ENCODE peak calls at places on chromosomes 4 and X, in five cellular contexts. N is NCI-H1436, O is osteocyte, K is left ventricle myocardium inferior, H is tibial artery. J is an unnamed sample.

GRCh38 chr4:123393696-123394095 is 2.9 kb upstream of the SPRY1 start:
- DNase-seq in N (no peak), O (no peak), K (no peak), H (no peak), J (no peak)

GRCh38 chrX:29299689-29300088 is 712.4 kb downstream of the IL1RAPL1 start:
- DNase-seq in N (no peak), O (no peak), K (no peak), H (no peak), J (no peak)

GRCh38 chr4:171814545-171814944 is 1.3 kb downstream of the GALNTL6 start:
- DNase-seq in N (no peak), O (no peak), K (no peak), H (no peak), J (no peak)

GRCh38 chr4:1418494-1419285 is 12.4 kb upstream of the NKX1-1 start:
- DNase-seq in N (no peak), O (peak; percentile 82), K (no peak), H (no peak), J (no peak)

GRCh38 chr4:7326693-7327340 is 107.9 kb downstream of the PSAPL1 start:
- DNase-seq in N (no peak), O (no peak), K (no peak), H (no peak), J (no peak)

GRCh38 chr4:20890752-20891151 is 190.5 kb downstream of the PACRGL start:
- DNase-seq in N (no peak), O (no peak), K (no peak), H (no peak), J (no peak)

GRCh38 chrX:46485897-46486296 is 59.3 kb downstream of the ZNF674 start:
- DNase-seq in N (no peak), O (no peak), K (no peak), H (no peak), J (no peak)

GRCh38 chrX:65879977-65880799 is 159.7 kb downstream of the VSIG4 start:
- DNase-seq in N (no peak), O (no peak), K (no peak), H (no peak), J (no peak)

GRCh38 chrX:12949205-12949926 is 25.5 kb upstream of the TMSB4X start:
- DNase-seq in N (no peak), O (no peak), K (no peak), H (no peak), J (no peak)

GRCh38 chrX:56833626-56834025 is 104.6 kb downstream of the NBDY start:
- DNase-seq in N (no peak), O (no peak), K (no peak), H (no peak), J (no peak)

GRCh38 chrX:22674947-22675346 is 324.8 kb upstream of the DDX53 start:
- DNase-seq in N (no peak), O (no peak), K (no peak), H (no peak), J (no peak)

GRCh38 chr4:10019521-10020051 is 1.7 kb downstream of the SLC2A9 start:
- DNase-seq in N (no peak), O (no peak), K (peak; percentile 50), H (no peak), J (no peak)

GRCh38 chrX:151973262-151973661 is 1.2 kb downstream of the GABRE start:
- DNase-seq in N (no peak), O (no peak), K (no peak), H (no peak), J (no peak)

GRCh38 chr4:79141530-79141929 is 184.3 kb downstream of the NAA11 start:
- DNase-seq in N (no peak), O (no peak), K (no peak), H (no peak), J (no peak)

GRCh38 chr4:1851160-1851559 is 4.8 kb downstream of the LETM1 start:
- DNase-seq in N (no peak), O (no peak), K (no peak), H (no peak), J (no peak)

GRCh38 chrX:112058255-112058654 is 24.3 kb downstream of the TRPC5 start:
- DNase-seq in N (no peak), O (no peak), K (no peak), H (no peak), J (no peak)

GRCh38 chr4:86565641-86566040 is 28.5 kb upstream of the PTPN13 start:
- DNase-seq in N (no peak), O (no peak), K (no peak), H (no peak), J (no peak)

GRCh38 chr4:6058531-6059374 is 40.5 kb upstream of the C4orf50 start:
- DNase-seq in N (no peak), O (no peak), K (no peak), H (no peak), J (no peak)

GRCh38 chrX:34382416-34382815 is 250.3 kb upstream of the FAM47A start:
- DNase-seq in N (no peak), O (no peak), K (no peak), H (no peak), J (no peak)

GRCh38 chr4:140754918-140755810 is 1.0 kb downstream of the TBC1D9 start:
- DNase-seq in N (no peak), O (no peak), K (no peak), H (no peak), J (no peak)

GRCh38 chr4:8847764-8848163 is 23.9 kb downstream of the HMX1 start:
- DNase-seq in N (no peak), O (peak; percentile 42), K (no peak), H (peak; percentile 8), J (no peak)

GRCh38 chr4:152073738-152074137 is 312.9 kb upstream of the GATB start:
- DNase-seq in N (no peak), O (no peak), K (no peak), H (no peak), J (no peak)

GRCh38 chr4:140127422-140127821 is 26.6 kb downstream of the MAML3 start:
- DNase-seq in N (no peak), O (no peak), K (no peak), H (no peak), J (no peak)

GRCh38 chr4:145298885-145299284 is 118.5 kb upstream of the OTUD4 start:
- DNase-seq in N (no peak), O (no peak), K (no peak), H (no peak), J (no peak)

GRCh38 chr4:149959391-149959790 is 118.9 kb upstream of the DCLK2 start:
- DNase-seq in N (no peak), O (no peak), K (no peak), H (no peak), J (no peak)

GRCh38 chrX:138866643-138867042 is 155.1 kb upstream of the FGF13 start:
- DNase-seq in N (no peak), O (no peak), K (no peak), H (no peak), J (no peak)

GRCh38 chrX:148995661-148996060 is 495.2 kb downstream of the AFF2 start:
- DNase-seq in N (no peak), O (no peak), K (no peak), H (no peak), J (no peak)

GRCh38 chr4:37627263-37627662 is 58.9 kb downstream of the RELL1 start:
- DNase-seq in N (no peak), O (no peak), K (no peak), H (no peak), J (no peak)

GRCh38 chr4:56653461-56654237 is 27.4 kb downstream of the HOPX start:
- DNase-seq in N (no peak), O (no peak), K (no peak), H (no peak), J (no peak)

GRCh38 chr4:177320721-177321120 is 11.0 kb downstream of the NEIL3 start:
- DNase-seq in N (no peak), O (no peak), K (no peak), H (no peak), J (no peak)

GRCh38 chr4:102849579-102850104 is 19.1 kb upstream of the CISD2 start:
- DNase-seq in N (no peak), O (no peak), K (no peak), H (no peak), J (no peak)

GRCh38 chrX:129496625-129497024 is 26.7 kb downstream of the SMARCA1 start:
- DNase-seq in N (no peak), O (no peak), K (no peak), H (no peak), J (no peak)

GRCh38 chrX:100208076-100208475 is 202.0 kb downstream of the PCDH19 start:
- DNase-seq in N (no peak), O (no peak), K (no peak), H (no peak), J (no peak)

GRCh38 chr4:125833-126232 is 1.5 kb downstream of the ZNF718 start:
- DNase-seq in N (no peak), O (no peak), K (no peak), H (no peak), J (no peak)

GRCh38 chrX:114087543-114087942 is 496.3 kb upstream of the HTR2C start:
- DNase-seq in N (no peak), O (no peak), K (no peak), H (no peak), J (no peak)

GRCh38 chr4:48343531-48343930 is 2.2 kb downstream of the SLAIN2 start:
- DNase-seq in N (no peak), O (no peak), K (no peak), H (no peak), J (no peak)

GRCh38 chrX:154448484-154448883 is 4.5 kb downstream of the FAM50A start:
- DNase-seq in N (no peak), O (no peak), K (no peak), H (no peak), J (no peak)